ENCODE peak calls at places on chromosomes 12 and 14, in eight cellular contexts. U is left ventricle myocardium inferior; L is mesothelial cell of epicardium; J is pons; C is fibroblast of lung; G is A549; E is stimulated activated CD4-positive, alpha-beta T cell treated with anti-CD3 and anti-CD28 coated beads, Interleukin-4, amount 100 ng/mL, for 24 hours; X is psoas muscle. T is an unnamed sample.

GRCh38 chr12:53053223-53054111 is 3.6 kb downstream of the TNS2 start:
- DNase-seq in L (no peak), E (peak), G (peak), U (peak), X (no peak), J (peak), C (no peak), T (no peak)

GRCh38 chr12:67698711-67699603 is 50.4 kb downstream of the DYRK2 start:
- DNase-seq in L (no peak), G (no peak), U (no peak), X (no peak), J (peak), E (peak), C (peak), T (peak)

GRCh38 chr12:9240776-9241175 is 32.6 kb upstream of the PZP start:
- DNase-seq in X (no peak), J (peak), C (no peak), E (no peak), L (no peak), G (no peak), U (no peak), T (no peak)

GRCh38 chr12:64042901-64043300 is 179.2 kb downstream of the KICS2 start:
- DNase-seq in L (no peak), J (no peak), U (no peak), G (no peak), E (no peak), X (no peak), C (no peak), T (no peak)

GRCh38 chr12:6053541-6053940 is 70.9 kb downstream of the VWF start:
- DNase-seq in G (no peak), L (no peak), E (no peak), J (no peak), U (no peak), X (no peak), C (peak), T (no peak)

GRCh38 chr12:65594373-65594772 is 229.9 kb upstream of the HMGA2 start:
- DNase-seq in G (no peak), X (no peak), C (no peak), E (no peak), J (no peak), L (no peak), U (no peak), T (no peak)

GRCh38 chr14:71720978-71721624 is 211.1 kb upstream of the RGS6 start:
- DNase-seq in U (no peak), E (no peak), J (peak), C (peak), X (no peak), L (no peak), G (peak), T (peak)

GRCh38 chr14:79949906-79950305 is 261.4 kb downstream of the DIO2 start:
- DNase-seq in C (peak), X (no peak), L (no peak), E (no peak), U (no peak), G (no peak), J (no peak), T (no peak)

GRCh38 chr12:117402363-117402762 is 40.9 kb upstream of the NOS1 start:
- DNase-seq in L (no peak), E (no peak), G (peak), J (no peak), U (no peak), X (no peak), C (no peak), T (no peak)

GRCh38 chr14:73718742-73719251 is 4.6 kb upstream of the PNMA1 start:
- DNase-seq in E (no peak), C (no peak), X (no peak), U (no peak), L (no peak), G (no peak), J (no peak), T (no peak)

GRCh38 chr14:50364792-50365191 is 31.9 kb downstream of the CDKL1 start:
- DNase-seq in U (no peak), C (no peak), J (no peak), L (no peak), G (no peak), E (no peak), X (no peak), T (no peak)

GRCh38 chr12:95532851-95533250 is 18.4 kb downstream of the USP44 start:
- DNase-seq in X (no peak), L (no peak), E (peak), C (peak), U (no peak), G (no peak), J (no peak), T (no peak)

GRCh38 chr14:96146131-96146771 is 58.4 kb upstream of the BDKRB2 start:
- DNase-seq in G (peak), C (peak), J (peak), U (no peak), X (no peak), L (no peak), E (no peak), T (no peak)

GRCh38 chr12:121719926-121720414 is 7.4 kb downstream of the TMEM120B start:
- DNase-seq in X (no peak), C (peak), U (no peak), J (no peak), E (no peak), G (peak), L (no peak), T (no peak)

GRCh38 chr14:44847910-44848309 is 113.8 kb downstream of the KLHL28 start:
- DNase-seq in X (no peak), C (peak), G (no peak), J (no peak), L (no peak), E (no peak), U (no peak), T (no peak)

GRCh38 chr12:68769941-68770340 is 24.0 kb downstream of the SLC35E3 start:
- DNase-seq in E (no peak), L (no peak), U (no peak), J (no peak), G (no peak), X (no peak), C (no peak), T (no peak)

GRCh38 chr14:21498540-21499526 is 12.3 kb downstream of the METTL3 start:
- DNase-seq in X (no peak), C (peak), L (no peak), G (peak), U (no peak), E (peak), J (peak), T (peak)